ENCODE peak calls at places on chromosome 4, in seven cellular contexts. One of them, this sample, is unnamed.

GRCh38 chr4:2802618-2803531 is 10.0 kb downstream of the SH3BP2 start:
- DNase-seq in GM13976: no peak
- DNase-seq in fibroblast of lung: no peak
- DNase-seq in endothelial cell: no peak
- DNase-seq in psoas muscle: peak
- DNase-seq in tibial nerve: no peak
- DNase-seq in cardiac muscle cell: no peak
- DNase-seq in this sample: no peak

GRCh38 chr4:5164221-5164912 is 113.1 kb downstream of the STK32B start:
- DNase-seq in GM13976: no peak
- DNase-seq in fibroblast of lung: no peak
- DNase-seq in endothelial cell: no peak
- DNase-seq in psoas muscle: no peak
- DNase-seq in tibial nerve: no peak
- DNase-seq in cardiac muscle cell: no peak
- DNase-seq in this sample: no peak

GRCh38 chr4:69753666-69754065 is 6.8 kb downstream of the SULT1B1 start:
- DNase-seq in GM13976: no peak
- DNase-seq in fibroblast of lung: peak
- DNase-seq in endothelial cell: no peak
- DNase-seq in psoas muscle: no peak
- DNase-seq in tibial nerve: no peak
- DNase-seq in cardiac muscle cell: peak
- DNase-seq in this sample: no peak

GRCh38 chr4:38625508-38625907 is 38.5 kb upstream of the KLF3 start:
- DNase-seq in GM13976: no peak
- DNase-seq in fibroblast of lung: no peak
- DNase-seq in endothelial cell: no peak
- DNase-seq in psoas muscle: no peak
- DNase-seq in tibial nerve: no peak
- DNase-seq in cardiac muscle cell: no peak
- DNase-seq in this sample: no peak

GRCh38 chr4:72427022-72427421 is 142.0 kb downstream of the ADAMTS3 start:
- DNase-seq in GM13976: no peak
- DNase-seq in fibroblast of lung: no peak
- DNase-seq in endothelial cell: no peak
- DNase-seq in psoas muscle: no peak
- DNase-seq in tibial nerve: no peak
- DNase-seq in cardiac muscle cell: no peak
- DNase-seq in this sample: no peak

GRCh38 chr4:3810111-3810680 is 44.0 kb downstream of the ADRA2C start:
- DNase-seq in GM13976: no peak
- DNase-seq in fibroblast of lung: no peak
- DNase-seq in endothelial cell: no peak
- DNase-seq in psoas muscle: no peak
- DNase-seq in tibial nerve: no peak
- DNase-seq in cardiac muscle cell: no peak
- DNase-seq in this sample: no peak

GRCh38 chr4:102734591-102735385 is 26.0 kb downstream of the MANBA start:
- DNase-seq in GM13976: peak
- DNase-seq in fibroblast of lung: peak
- DNase-seq in endothelial cell: no peak
- DNase-seq in psoas muscle: no peak
- DNase-seq in tibial nerve: no peak
- DNase-seq in cardiac muscle cell: no peak
- DNase-seq in this sample: peak

GRCh38 chr4:38925492-38926418 is 58.1 kb downstream of the FAM114A1 start:
- DNase-seq in GM13976: no peak
- DNase-seq in fibroblast of lung: no peak
- DNase-seq in endothelial cell: no peak
- DNase-seq in psoas muscle: no peak
- DNase-seq in tibial nerve: no peak
- DNase-seq in cardiac muscle cell: no peak
- DNase-seq in this sample: no peak

GRCh38 chr4:179625391-179625790 is 2183.2 kb upstream of the AGA start:
- DNase-seq in GM13976: no peak
- DNase-seq in fibroblast of lung: peak
- DNase-seq in endothelial cell: no peak
- DNase-seq in psoas muscle: no peak
- DNase-seq in tibial nerve: no peak
- DNase-seq in cardiac muscle cell: no peak
- DNase-seq in this sample: no peak

GRCh38 chr4:54998991-54999390 is 126.4 kb downstream of the KDR start:
- DNase-seq in GM13976: no peak
- DNase-seq in fibroblast of lung: peak
- DNase-seq in endothelial cell: no peak
- DNase-seq in psoas muscle: no peak
- DNase-seq in tibial nerve: no peak
- DNase-seq in cardiac muscle cell: peak
- DNase-seq in this sample: no peak

GRCh38 chr4:46931981-46932380 is 22.9 kb upstream of the COX7B2 start:
- DNase-seq in GM13976: no peak
- DNase-seq in fibroblast of lung: peak
- DNase-seq in endothelial cell: peak
- DNase-seq in psoas muscle: no peak
- DNase-seq in tibial nerve: peak
- DNase-seq in cardiac muscle cell: peak
- DNase-seq in this sample: no peak

GRCh38 chr4:168623011-168623410 is 126.2 kb downstream of the PALLD start:
- DNase-seq in GM13976: no peak
- DNase-seq in fibroblast of lung: no peak
- DNase-seq in endothelial cell: no peak
- DNase-seq in psoas muscle: no peak
- DNase-seq in tibial nerve: no peak
- DNase-seq in cardiac muscle cell: no peak
- DNase-seq in this sample: no peak

GRCh38 chr4:182847543-182847942 is 69.6 kb downstream of the DCTD start:
- DNase-seq in GM13976: no peak
- DNase-seq in fibroblast of lung: no peak
- DNase-seq in endothelial cell: no peak
- DNase-seq in psoas muscle: no peak
- DNase-seq in tibial nerve: no peak
- DNase-seq in cardiac muscle cell: no peak
- DNase-seq in this sample: no peak

GRCh38 chr4:156575430-156576073 is 396.0 kb downstream of the PDGFC start:
- DNase-seq in GM13976: no peak
- DNase-seq in fibroblast of lung: peak
- DNase-seq in endothelial cell: no peak
- DNase-seq in psoas muscle: no peak
- DNase-seq in tibial nerve: no peak
- DNase-seq in cardiac muscle cell: peak
- DNase-seq in this sample: no peak

GRCh38 chr4:38203609-38204008 is 243.4 kb downstream of the PTTG2 start:
- DNase-seq in GM13976: no peak
- DNase-seq in fibroblast of lung: no peak
- DNase-seq in endothelial cell: no peak
- DNase-seq in psoas muscle: peak
- DNase-seq in tibial nerve: no peak
- DNase-seq in cardiac muscle cell: no peak
- DNase-seq in this sample: no peak

GRCh38 chr4:8211737-8212581 is 12.9 kb downstream of the SH3TC1 start:
- DNase-seq in GM13976: no peak
- DNase-seq in fibroblast of lung: no peak
- DNase-seq in endothelial cell: no peak
- DNase-seq in psoas muscle: no peak
- DNase-seq in tibial nerve: no peak
- DNase-seq in cardiac muscle cell: no peak
- DNase-seq in this sample: no peak

GRCh38 chr4:138035781-138036258 is 206.3 kb downstream of the SLC7A11 start:
- DNase-seq in GM13976: peak
- DNase-seq in fibroblast of lung: peak
- DNase-seq in endothelial cell: peak
- DNase-seq in psoas muscle: no peak
- DNase-seq in tibial nerve: peak
- DNase-seq in cardiac muscle cell: peak
- DNase-seq in this sample: peak

DNA sequence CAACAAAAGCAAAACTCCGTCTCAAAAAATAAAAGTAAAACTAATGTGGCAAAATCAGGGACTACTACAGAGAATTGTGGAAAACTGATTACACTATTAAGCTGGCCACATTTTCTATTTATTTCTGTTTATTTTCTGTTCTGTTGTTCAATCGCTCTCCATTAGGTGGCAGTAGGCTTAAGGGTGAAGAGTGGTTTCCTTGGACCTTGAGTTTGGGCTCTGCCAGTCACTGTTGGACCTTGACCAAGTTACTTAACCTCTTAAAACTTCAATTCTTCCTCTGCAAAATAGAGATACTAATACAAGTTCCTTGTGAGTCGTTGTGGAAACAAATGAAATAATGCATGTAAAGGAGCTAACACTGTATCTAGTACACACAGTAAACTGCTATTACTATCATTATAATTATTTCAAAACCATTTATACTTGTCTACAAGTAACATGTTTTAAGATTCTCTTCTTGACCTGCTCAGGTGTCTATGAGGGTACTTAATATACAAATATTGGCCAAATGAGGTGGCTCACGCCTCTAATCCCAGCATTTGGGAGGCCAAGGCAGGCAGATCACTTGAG is 15.2 kb downstream of the HSD17B11 start:
- DNase-seq in GM13976: no peak
- DNase-seq in fibroblast of lung: peak
- DNase-seq in endothelial cell: no peak
- DNase-seq in psoas muscle: no peak
- DNase-seq in tibial nerve: peak
- DNase-seq in cardiac muscle cell: peak
- DNase-seq in this sample: no peak
- TF ChIP-seq CTCF in GM13976: peak
- TF ChIP-seq CTCF in fibroblast of lung: peak
- TF ChIP-seq CTCF in endothelial cell: peak
- TF ChIP-seq CTCF in psoas muscle: peak
- TF ChIP-seq CTCF in tibial nerve: peak
- TF ChIP-seq CTCF in cardiac muscle cell: peak
- TF ChIP-seq CTCF in this sample: peak

DNA sequence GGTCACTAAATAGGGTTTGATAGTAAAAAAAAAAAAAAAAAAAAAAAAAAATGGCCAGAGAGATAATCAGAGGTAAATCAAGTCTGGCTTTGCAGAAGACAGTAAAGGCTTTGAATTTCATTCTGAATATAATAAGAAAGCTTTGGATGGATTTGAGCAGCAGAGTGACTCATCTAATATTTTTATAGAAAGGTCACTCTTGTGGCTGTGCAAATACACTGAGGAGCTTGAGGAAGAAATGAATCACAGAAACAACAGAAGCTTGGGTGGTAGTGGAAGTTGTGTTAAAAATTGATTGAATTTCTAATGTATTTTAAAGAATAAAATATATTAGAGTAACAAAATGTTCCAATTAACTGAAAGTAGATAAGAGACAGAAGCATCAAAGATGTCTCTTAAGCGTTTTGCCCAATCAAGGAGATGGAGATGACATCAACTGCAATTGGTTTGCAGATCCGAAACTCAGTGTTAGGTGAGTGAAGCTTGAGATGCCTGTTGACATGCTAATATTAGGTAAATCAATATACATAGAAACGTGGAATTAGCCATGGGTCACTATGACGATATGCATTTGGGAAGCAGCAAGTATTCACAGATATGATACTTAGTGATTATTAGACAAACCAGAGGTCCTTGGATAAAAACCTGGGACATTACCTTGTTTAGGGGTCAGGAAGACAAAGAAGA is 280.5 kb downstream of the GPM6A start:
- DNase-seq in GM13976: no peak
- DNase-seq in fibroblast of lung: peak
- DNase-seq in endothelial cell: no peak
- DNase-seq in psoas muscle: no peak
- DNase-seq in tibial nerve: no peak
- DNase-seq in cardiac muscle cell: no peak
- DNase-seq in this sample: no peak
- TF ChIP-seq CTCF in GM13976: no peak
- TF ChIP-seq CTCF in fibroblast of lung: no peak
- TF ChIP-seq CTCF in endothelial cell: no peak
- TF ChIP-seq CTCF in psoas muscle: no peak
- TF ChIP-seq CTCF in tibial nerve: no peak
- TF ChIP-seq CTCF in cardiac muscle cell: no peak
- TF ChIP-seq CTCF in this sample: no peak

GRCh38 chr4:6781113-6781512 is 1.4 kb upstream of the KIAA0232 start:
- DNase-seq in GM13976: no peak
- DNase-seq in fibroblast of lung: no peak
- DNase-seq in endothelial cell: no peak
- DNase-seq in psoas muscle: peak
- DNase-seq in tibial nerve: no peak
- DNase-seq in cardiac muscle cell: no peak
- DNase-seq in this sample: no peak

GRCh38 chr4:6777636-6778281 is 4.8 kb upstream of the KIAA0232 start:
- DNase-seq in GM13976: no peak
- DNase-seq in fibroblast of lung: no peak
- DNase-seq in endothelial cell: no peak
- DNase-seq in psoas muscle: no peak
- DNase-seq in tibial nerve: no peak
- DNase-seq in cardiac muscle cell: peak
- DNase-seq in this sample: no peak

GRCh38 chr4:6778435-6778834 is 4.1 kb upstream of the KIAA0232 start:
- DNase-seq in GM13976: no peak
- DNase-seq in fibroblast of lung: no peak
- DNase-seq in endothelial cell: no peak
- DNase-seq in psoas muscle: no peak
- DNase-seq in tibial nerve: no peak
- DNase-seq in cardiac muscle cell: no peak
- DNase-seq in this sample: no peak

GRCh38 chr4:6781561-6781960 is 966 bp upstream of the KIAA0232 start:
- DNase-seq in GM13976: no peak
- DNase-seq in fibroblast of lung: no peak
- DNase-seq in endothelial cell: no peak
- DNase-seq in psoas muscle: no peak
- DNase-seq in tibial nerve: no peak
- DNase-seq in cardiac muscle cell: no peak
- DNase-seq in this sample: no peak

GRCh38 chr4:6779667-6780565 is 2.6 kb upstream of the KIAA0232 start:
- DNase-seq in GM13976: no peak
- DNase-seq in fibroblast of lung: peak
- DNase-seq in endothelial cell: no peak
- DNase-seq in psoas muscle: no peak
- DNase-seq in tibial nerve: no peak
- DNase-seq in cardiac muscle cell: peak
- DNase-seq in this sample: no peak
- TF ChIP-seq CTCF in GM13976: no peak
- TF ChIP-seq CTCF in fibroblast of lung: no peak
- TF ChIP-seq CTCF in endothelial cell: no peak
- TF ChIP-seq CTCF in psoas muscle: no peak
- TF ChIP-seq CTCF in tibial nerve: no peak
- TF ChIP-seq CTCF in cardiac muscle cell: peak
- TF ChIP-seq CTCF in this sample: no peak

DNA sequence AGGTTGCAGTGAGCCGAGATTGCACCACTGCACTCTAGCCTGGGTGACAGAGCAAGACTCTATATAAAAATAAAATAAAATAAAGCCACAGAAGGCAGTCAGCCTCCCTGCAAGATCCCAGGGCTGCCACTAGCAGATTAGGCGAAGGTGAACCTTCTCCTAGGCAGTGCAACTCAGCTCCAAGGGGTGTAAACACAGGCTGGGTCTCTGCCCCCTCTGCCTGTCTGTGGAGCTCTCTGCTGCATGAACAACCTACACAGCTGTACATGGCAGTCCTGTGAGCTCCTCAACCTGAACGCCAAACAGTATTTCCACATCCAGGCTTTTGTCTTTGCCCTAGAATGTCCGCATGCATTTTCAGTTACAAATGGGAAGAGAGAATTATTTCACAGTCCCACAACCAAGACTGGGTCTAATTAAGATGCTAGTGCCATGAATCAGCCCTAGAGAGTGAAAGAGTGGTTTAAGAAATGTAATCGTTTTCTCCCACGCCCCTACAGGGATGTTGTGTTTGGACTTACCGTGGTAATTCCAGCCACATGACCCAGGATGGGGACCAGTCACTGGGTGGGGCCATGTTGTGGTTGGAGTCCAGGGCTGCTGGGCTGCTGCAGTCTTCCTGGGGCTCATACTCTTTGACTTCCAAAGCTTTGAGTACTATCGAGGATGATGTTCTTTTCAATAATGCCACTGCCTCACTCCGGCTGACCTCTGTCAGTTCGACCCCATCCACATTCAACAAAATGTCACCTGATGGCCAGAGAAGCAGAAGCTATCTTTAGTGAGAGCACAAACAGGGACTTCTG is 99.0 kb downstream of the FIP1L1 start:
- DNase-seq in GM13976: no peak
- DNase-seq in fibroblast of lung: peak
- DNase-seq in endothelial cell: no peak
- DNase-seq in psoas muscle: no peak
- DNase-seq in tibial nerve: peak
- DNase-seq in cardiac muscle cell: peak
- DNase-seq in this sample: no peak
- TF ChIP-seq CTCF in GM13976: no peak
- TF ChIP-seq CTCF in fibroblast of lung: no peak
- TF ChIP-seq CTCF in endothelial cell: no peak
- TF ChIP-seq CTCF in psoas muscle: no peak
- TF ChIP-seq CTCF in tibial nerve: no peak
- TF ChIP-seq CTCF in cardiac muscle cell: no peak
- TF ChIP-seq CTCF in this sample: no peak